ENCODE peak calls at places on chromosomes 2 and 18, in four cellular contexts. I is H1, C is SK-N-SH, G is transverse colon. Z is an unnamed sample.

GRCh38 chr2:108593547-108594098 is 59.4 kb downstream of the LIMS1 start:
- DNase-seq in G (no peak), I (no peak), C (no peak), Z (no peak)

GRCh38 chr18:11747286-11747685 is 58.2 kb downstream of the GNAL start:
- DNase-seq in G (no peak), I (no peak), C (no peak), Z (no peak)

GRCh38 chr18:56691530-56691929 is 40.4 kb downstream of the WDR7 start:
- DNase-seq in G (no peak), I (no peak), C (no peak), Z (no peak)

GRCh38 chr18:57930476-57930875 is 113.5 kb upstream of the NEDD4L start:
- DNase-seq in I (no peak), C (no peak), G (no peak), Z (no peak)

GRCh38 chr2:177254433-177255226 is 9.9 kb downstream of the NFE2L2 start:
- DNase-seq in C (peak), I (peak), G (peak), Z (no peak)

GRCh38 chr2:43265006-43265770 is 38.8 kb upstream of the ZFP36L2 start:
- DNase-seq in C (no peak), G (no peak), I (no peak), Z (peak)

GRCh38 chr2:196101325-196101981 is 32.8 kb upstream of the DNAH7 start:
- DNase-seq in I (no peak), G (peak), C (no peak), Z (no peak)

GRCh38 chr2:221808488-221808887 is 236.4 kb upstream of the EPHA4 start:
- DNase-seq in I (no peak), G (no peak), C (no peak), Z (no peak)

GRCh38 chr2:11133238-11133935 is 21.9 kb upstream of the SLC66A3 start:
- DNase-seq in C (no peak), G (no peak), I (no peak), Z (no peak)

GRCh38 chr18:10226971-10227370 is 227.5 kb upstream of the APCDD1 start:
- DNase-seq in I (no peak), G (no peak), C (no peak), Z (no peak)

GRCh38 chr2:175855794-175856453 is 146.1 kb downstream of the LNPK start:
- DNase-seq in I (no peak), C (no peak), G (peak), Z (no peak)

GRCh38 chr18:75104483-75104882 is 104.5 kb downstream of the PTGR3 start:
- DNase-seq in C (no peak), G (no peak), I (peak), Z (no peak)

GRCh38 chr2:173734686-173735308 is 230.4 kb downstream of the SP3 start:
- DNase-seq in C (no peak), I (no peak), G (no peak), Z (no peak)

GRCh38 chr18:63261029-63261428 is 58.5 kb downstream of the BCL2 start:
- DNase-seq in C (no peak), G (no peak), I (no peak), Z (no peak)

GRCh38 chr2:66985901-66986300 is 411.2 kb upstream of the ETAA1 start:
- DNase-seq in I (no peak), G (no peak), C (no peak), Z (no peak)

DNA sequence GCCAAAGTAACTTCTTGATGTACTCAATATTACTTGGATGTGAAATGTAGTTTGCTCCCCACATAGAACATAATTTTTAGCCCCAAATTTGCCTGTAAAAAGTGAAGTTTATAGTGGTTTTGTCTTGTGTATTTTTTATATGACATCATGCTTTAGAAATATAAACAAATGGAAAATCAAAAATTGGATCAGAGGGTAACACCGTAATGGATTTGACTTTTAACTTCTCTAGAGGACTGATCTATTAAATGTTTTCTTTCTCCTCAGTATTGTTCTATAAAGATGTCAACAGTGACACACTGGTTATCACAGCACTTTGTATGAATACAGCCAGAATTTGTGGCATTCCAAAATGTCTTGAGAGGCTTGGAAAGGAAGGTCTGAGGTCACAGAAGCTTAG is 45.6 kb upstream of the RASGRP3 start:
- DNase-seq in G (no peak), C (no peak), I (no peak), Z (no peak)
- TF ChIP-seq CTCF in G (no peak), C (no peak), I (no peak), Z (no peak)

GRCh38 chr2:188503975-188504374 is 212.3 kb downstream of the GULP1 start:
- DNase-seq in C (no peak), G (no peak), I (no peak), Z (no peak)
- TF ChIP-seq EP300 in C (no peak), G (no peak), I (no peak), Z (no peak)

DNA sequence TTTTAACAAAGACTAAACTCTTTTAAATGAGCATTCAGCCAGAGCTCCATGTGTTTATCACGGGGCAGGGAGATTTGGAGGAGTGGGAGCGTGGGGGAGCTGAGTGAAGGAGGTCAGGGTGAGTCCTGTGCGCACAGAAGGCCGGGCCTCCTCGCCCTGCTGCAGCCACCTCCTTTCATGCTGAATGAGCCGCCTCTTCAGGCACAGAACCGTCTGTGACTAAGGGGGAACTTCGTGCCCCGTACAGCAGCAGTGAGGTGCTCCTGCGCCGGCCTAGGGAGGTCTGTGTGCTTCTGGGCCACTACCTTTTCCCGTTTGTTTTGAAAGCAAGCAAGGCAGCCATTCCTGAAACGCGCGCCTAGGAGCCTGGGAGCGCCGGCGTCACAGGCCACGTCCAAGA is 27.1 kb upstream of the ZNF516 start:
- DNase-seq in I (no peak), C (no peak), G (no peak), Z (no peak)
- TF ChIP-seq CTCF in I (no peak), C (no peak), G (no peak), Z (no peak)

GRCh38 chr2:220424561-220424960 is 797.1 kb downstream of the SLC4A3 start:
- DNase-seq in G (no peak), I (no peak), C (no peak), Z (no peak)
- TF ChIP-seq EP300 in G (no peak), I (no peak), C (no peak), Z (no peak)

DNA sequence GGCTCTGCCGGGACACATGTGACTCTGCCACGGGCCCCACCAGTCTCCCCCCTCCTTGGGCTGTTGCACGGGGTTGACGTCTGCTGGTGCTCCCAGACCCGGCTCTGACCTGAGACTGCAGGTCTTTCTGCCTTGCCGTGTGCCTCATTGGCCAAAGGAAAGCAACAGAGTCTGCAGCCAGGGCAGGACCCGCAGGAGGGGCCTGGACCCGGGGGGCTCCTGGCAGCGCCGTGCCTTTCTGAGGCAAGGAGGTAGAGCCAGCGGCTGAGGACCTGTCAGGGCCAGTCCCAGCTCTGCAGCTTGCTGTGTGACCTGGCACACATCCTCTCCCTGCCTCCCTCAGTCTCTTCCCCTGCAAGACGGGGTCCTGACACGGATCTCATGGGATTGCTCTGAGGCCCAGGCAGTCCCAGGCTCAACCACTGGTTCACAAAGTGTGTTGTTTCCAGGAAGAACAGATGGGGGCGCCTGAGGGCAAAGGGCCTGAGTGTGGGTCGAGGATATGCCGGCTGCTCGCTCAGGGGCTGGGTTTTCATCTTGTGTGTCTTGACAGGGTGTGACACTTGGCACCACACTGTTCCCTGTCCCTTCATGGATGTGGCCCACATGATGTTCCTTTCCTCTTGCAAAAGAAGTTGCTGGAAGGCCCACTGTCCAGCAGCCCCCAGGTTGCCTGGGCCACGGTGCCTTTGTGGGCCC is 9.0 kb downstream of the CAPN10 start:
- DNase-seq in G (peak), C (peak), I (peak), Z (peak)
- TF ChIP-seq CTCF in G (no peak), C (peak), I (no peak), Z (no peak)

GRCh38 chr2:190578158-190579057 is 43.9 kb upstream of the NEMP2 start:
- DNase-seq in C (no peak), G (peak), I (no peak), Z (no peak)

GRCh38 chr2:190582761-190583506 is 48.4 kb upstream of the NEMP2 start:
- DNase-seq in G (no peak), C (no peak), I (no peak), Z (no peak)

GRCh38 chr2:190579058-190579410 is 44.5 kb upstream of the NEMP2 start:
- DNase-seq in I (no peak), C (no peak), G (no peak), Z (no peak)

GRCh38 chr2:190581997-190582396 is 47.5 kb upstream of the NEMP2 start:
- DNase-seq in I (no peak), C (no peak), G (no peak), Z (no peak)

GRCh38 chr2:190579945-190580866 is 45.7 kb upstream of the NEMP2 start:
- DNase-seq in C (no peak), G (no peak), I (no peak), Z (no peak)
- TF ChIP-seq EP300 in C (no peak), G (no peak), I (no peak), Z (no peak)